ENCODE peak calls at places on chromosomes 7 and 10, in ten cellular contexts. One of them, this sample, is unnamed.

GRCh38 chr10:25933653-25934608 is at the start of gene MYO3A:
- DNase-seq in astrocyte of the spinal cord: no peak
- DNase-seq in sigmoid colon: no peak
- DNase-seq in stomach: no peak
- DNase-seq in stimulated activated CD4-positive, alpha-beta T cell treated with anti-CD3 and anti-CD28 coated beads, Interleukin-2, amount 100 ng/mL, for 48 hours: no peak
- DNase-seq in skeletal muscle cell: no peak
- DNase-seq in neuronal stem cell: peak
- DNase-seq in CD8-positive, alpha-beta memory T cell: no peak
- DNase-seq in AG10803: no peak
- DNase-seq in epithelial cell of esophagus: no peak
- DNase-seq in this sample: no peak

GRCh38 chr10:62127975-62128374 is 140.7 kb downstream of the RTKN2 start:
- DNase-seq in astrocyte of the spinal cord: no peak
- DNase-seq in sigmoid colon: no peak
- DNase-seq in stomach: no peak
- DNase-seq in stimulated activated CD4-positive, alpha-beta T cell treated with anti-CD3 and anti-CD28 coated beads, Interleukin-2, amount 100 ng/mL, for 48 hours: no peak
- DNase-seq in skeletal muscle cell: no peak
- DNase-seq in neuronal stem cell: no peak
- DNase-seq in CD8-positive, alpha-beta memory T cell: no peak
- DNase-seq in AG10803: no peak
- DNase-seq in epithelial cell of esophagus: no peak
- DNase-seq in this sample: no peak

GRCh38 chr7:37683263-37684120 is at the start of gene GPR141:
- DNase-seq in astrocyte of the spinal cord: peak
- DNase-seq in sigmoid colon: no peak
- DNase-seq in stomach: no peak
- DNase-seq in stimulated activated CD4-positive, alpha-beta T cell treated with anti-CD3 and anti-CD28 coated beads, Interleukin-2, amount 100 ng/mL, for 48 hours: no peak
- DNase-seq in skeletal muscle cell: no peak
- DNase-seq in neuronal stem cell: no peak
- DNase-seq in CD8-positive, alpha-beta memory T cell: no peak
- DNase-seq in AG10803: no peak
- DNase-seq in epithelial cell of esophagus: peak
- DNase-seq in this sample: no peak

GRCh38 chr10:72126184-72126871 is 38.0 kb upstream of the SPOCK2 start:
- DNase-seq in astrocyte of the spinal cord: peak
- DNase-seq in sigmoid colon: no peak
- DNase-seq in stomach: no peak
- DNase-seq in stimulated activated CD4-positive, alpha-beta T cell treated with anti-CD3 and anti-CD28 coated beads, Interleukin-2, amount 100 ng/mL, for 48 hours: no peak
- DNase-seq in skeletal muscle cell: peak
- DNase-seq in neuronal stem cell: no peak
- DNase-seq in CD8-positive, alpha-beta memory T cell: no peak
- DNase-seq in AG10803: peak
- DNase-seq in epithelial cell of esophagus: peak
- DNase-seq in this sample: peak

GRCh38 chr10:58886390-58886789 is 290.1 kb upstream of the PHYHIPL start:
- DNase-seq in astrocyte of the spinal cord: no peak
- DNase-seq in sigmoid colon: no peak
- DNase-seq in stomach: no peak
- DNase-seq in stimulated activated CD4-positive, alpha-beta T cell treated with anti-CD3 and anti-CD28 coated beads, Interleukin-2, amount 100 ng/mL, for 48 hours: no peak
- DNase-seq in skeletal muscle cell: no peak
- DNase-seq in neuronal stem cell: no peak
- DNase-seq in CD8-positive, alpha-beta memory T cell: no peak
- DNase-seq in AG10803: no peak
- DNase-seq in epithelial cell of esophagus: no peak
- DNase-seq in this sample: no peak

GRCh38 chr7:133052826-133053225 is 29.1 kb downstream of the CHCHD3 start:
- DNase-seq in astrocyte of the spinal cord: no peak
- DNase-seq in sigmoid colon: no peak
- DNase-seq in stomach: no peak
- DNase-seq in stimulated activated CD4-positive, alpha-beta T cell treated with anti-CD3 and anti-CD28 coated beads, Interleukin-2, amount 100 ng/mL, for 48 hours: no peak
- DNase-seq in skeletal muscle cell: no peak
- DNase-seq in neuronal stem cell: no peak
- DNase-seq in CD8-positive, alpha-beta memory T cell: no peak
- DNase-seq in AG10803: peak
- DNase-seq in epithelial cell of esophagus: no peak
- DNase-seq in this sample: no peak

GRCh38 chr10:114643158-114643557 is 14.9 kb downstream of the ABLIM1 start:
- DNase-seq in astrocyte of the spinal cord: no peak
- DNase-seq in sigmoid colon: no peak
- DNase-seq in stomach: no peak
- DNase-seq in stimulated activated CD4-positive, alpha-beta T cell treated with anti-CD3 and anti-CD28 coated beads, Interleukin-2, amount 100 ng/mL, for 48 hours: no peak
- DNase-seq in skeletal muscle cell: no peak
- DNase-seq in neuronal stem cell: no peak
- DNase-seq in CD8-positive, alpha-beta memory T cell: no peak
- DNase-seq in AG10803: no peak
- DNase-seq in epithelial cell of esophagus: no peak
- DNase-seq in this sample: no peak

GRCh38 chr10:28283251-28283650 is 19.6 kb downstream of the MPP7 start:
- DNase-seq in astrocyte of the spinal cord: no peak
- DNase-seq in sigmoid colon: no peak
- DNase-seq in stomach: no peak
- DNase-seq in stimulated activated CD4-positive, alpha-beta T cell treated with anti-CD3 and anti-CD28 coated beads, Interleukin-2, amount 100 ng/mL, for 48 hours: no peak
- DNase-seq in skeletal muscle cell: no peak
- DNase-seq in neuronal stem cell: no peak
- DNase-seq in CD8-positive, alpha-beta memory T cell: no peak
- DNase-seq in AG10803: no peak
- DNase-seq in epithelial cell of esophagus: no peak
- DNase-seq in this sample: no peak

GRCh38 chr10:96890172-96890513 is 58.0 kb downstream of the LCOR start:
- DNase-seq in astrocyte of the spinal cord: no peak
- DNase-seq in sigmoid colon: no peak
- DNase-seq in stomach: no peak
- DNase-seq in stimulated activated CD4-positive, alpha-beta T cell treated with anti-CD3 and anti-CD28 coated beads, Interleukin-2, amount 100 ng/mL, for 48 hours: no peak
- DNase-seq in skeletal muscle cell: no peak
- DNase-seq in neuronal stem cell: no peak
- DNase-seq in CD8-positive, alpha-beta memory T cell: no peak
- DNase-seq in AG10803: no peak
- DNase-seq in epithelial cell of esophagus: peak
- DNase-seq in this sample: no peak

GRCh38 chr10:103053659-103054581 is 135.8 kb downstream of the CNNM2 start:
- DNase-seq in astrocyte of the spinal cord: peak
- DNase-seq in sigmoid colon: peak
- DNase-seq in stomach: peak
- DNase-seq in stimulated activated CD4-positive, alpha-beta T cell treated with anti-CD3 and anti-CD28 coated beads, Interleukin-2, amount 100 ng/mL, for 48 hours: peak
- DNase-seq in skeletal muscle cell: peak
- DNase-seq in neuronal stem cell: peak
- DNase-seq in CD8-positive, alpha-beta memory T cell: peak
- DNase-seq in AG10803: peak
- DNase-seq in epithelial cell of esophagus: peak
- DNase-seq in this sample: peak

GRCh38 chr7:131400833-131401593 is 73.3 kb downstream of the MKLN1 start:
- DNase-seq in astrocyte of the spinal cord: no peak
- DNase-seq in sigmoid colon: no peak
- DNase-seq in stomach: no peak
- DNase-seq in stimulated activated CD4-positive, alpha-beta T cell treated with anti-CD3 and anti-CD28 coated beads, Interleukin-2, amount 100 ng/mL, for 48 hours: no peak
- DNase-seq in skeletal muscle cell: no peak
- DNase-seq in neuronal stem cell: no peak
- DNase-seq in CD8-positive, alpha-beta memory T cell: no peak
- DNase-seq in AG10803: peak
- DNase-seq in epithelial cell of esophagus: no peak
- DNase-seq in this sample: no peak

GRCh38 chr7:47379629-47380324 is 202.1 kb downstream of the TNS3 start:
- DNase-seq in astrocyte of the spinal cord: peak
- DNase-seq in sigmoid colon: peak
- DNase-seq in stomach: peak
- DNase-seq in stimulated activated CD4-positive, alpha-beta T cell treated with anti-CD3 and anti-CD28 coated beads, Interleukin-2, amount 100 ng/mL, for 48 hours: no peak
- DNase-seq in skeletal muscle cell: no peak
- DNase-seq in neuronal stem cell: peak
- DNase-seq in CD8-positive, alpha-beta memory T cell: no peak
- DNase-seq in AG10803: peak
- DNase-seq in epithelial cell of esophagus: peak
- DNase-seq in this sample: no peak

GRCh38 chr10:63699785-63700184 is 178.6 kb downstream of the REEP3 start:
- DNase-seq in astrocyte of the spinal cord: no peak
- DNase-seq in sigmoid colon: no peak
- DNase-seq in stomach: no peak
- DNase-seq in stimulated activated CD4-positive, alpha-beta T cell treated with anti-CD3 and anti-CD28 coated beads, Interleukin-2, amount 100 ng/mL, for 48 hours: no peak
- DNase-seq in skeletal muscle cell: no peak
- DNase-seq in neuronal stem cell: no peak
- DNase-seq in CD8-positive, alpha-beta memory T cell: no peak
- DNase-seq in AG10803: peak
- DNase-seq in epithelial cell of esophagus: peak
- DNase-seq in this sample: no peak

GRCh38 chr7:23680417-23681405 is 712 bp downstream of the FAM221A start:
- DNase-seq in astrocyte of the spinal cord: peak
- DNase-seq in sigmoid colon: peak
- DNase-seq in stomach: peak
- DNase-seq in stimulated activated CD4-positive, alpha-beta T cell treated with anti-CD3 and anti-CD28 coated beads, Interleukin-2, amount 100 ng/mL, for 48 hours: peak
- DNase-seq in skeletal muscle cell: no peak
- DNase-seq in neuronal stem cell: peak
- DNase-seq in CD8-positive, alpha-beta memory T cell: peak
- DNase-seq in AG10803: peak
- DNase-seq in epithelial cell of esophagus: peak
- DNase-seq in this sample: peak

GRCh38 chr10:111323567-111323966 is 246.7 kb downstream of the ADRA2A start:
- DNase-seq in astrocyte of the spinal cord: no peak
- DNase-seq in sigmoid colon: no peak
- DNase-seq in stomach: no peak
- DNase-seq in stimulated activated CD4-positive, alpha-beta T cell treated with anti-CD3 and anti-CD28 coated beads, Interleukin-2, amount 100 ng/mL, for 48 hours: no peak
- DNase-seq in skeletal muscle cell: no peak
- DNase-seq in neuronal stem cell: no peak
- DNase-seq in CD8-positive, alpha-beta memory T cell: no peak
- DNase-seq in AG10803: peak
- DNase-seq in epithelial cell of esophagus: no peak
- DNase-seq in this sample: no peak

GRCh38 chr7:32108651-32109050 is 38.4 kb upstream of the PDE1C start:
- DNase-seq in astrocyte of the spinal cord: no peak
- DNase-seq in sigmoid colon: no peak
- DNase-seq in stomach: no peak
- DNase-seq in stimulated activated CD4-positive, alpha-beta T cell treated with anti-CD3 and anti-CD28 coated beads, Interleukin-2, amount 100 ng/mL, for 48 hours: no peak
- DNase-seq in skeletal muscle cell: no peak
- DNase-seq in neuronal stem cell: no peak
- DNase-seq in CD8-positive, alpha-beta memory T cell: no peak
- DNase-seq in AG10803: no peak
- DNase-seq in epithelial cell of esophagus: peak
- DNase-seq in this sample: no peak

GRCh38 chr10:133528296-133528844 is 1.2 kb downstream of the CYP2E1 start:
- DNase-seq in astrocyte of the spinal cord: no peak
- DNase-seq in sigmoid colon: no peak
- DNase-seq in stomach: no peak
- DNase-seq in stimulated activated CD4-positive, alpha-beta T cell treated with anti-CD3 and anti-CD28 coated beads, Interleukin-2, amount 100 ng/mL, for 48 hours: no peak
- DNase-seq in skeletal muscle cell: no peak
- DNase-seq in neuronal stem cell: no peak
- DNase-seq in CD8-positive, alpha-beta memory T cell: no peak
- DNase-seq in AG10803: no peak
- DNase-seq in epithelial cell of esophagus: no peak
- DNase-seq in this sample: no peak

GRCh38 chr7:127667017-127667670 is 15.2 kb downstream of the SND1 start:
- DNase-seq in astrocyte of the spinal cord: peak
- DNase-seq in sigmoid colon: no peak
- DNase-seq in stomach: no peak
- DNase-seq in stimulated activated CD4-positive, alpha-beta T cell treated with anti-CD3 and anti-CD28 coated beads, Interleukin-2, amount 100 ng/mL, for 48 hours: no peak
- DNase-seq in skeletal muscle cell: no peak
- DNase-seq in neuronal stem cell: no peak
- DNase-seq in CD8-positive, alpha-beta memory T cell: no peak
- DNase-seq in AG10803: peak
- DNase-seq in epithelial cell of esophagus: peak
- DNase-seq in this sample: no peak

GRCh38 chr7:79930604-79931003 is 204.0 kb upstream of the GNAI1 start:
- DNase-seq in astrocyte of the spinal cord: no peak
- DNase-seq in sigmoid colon: no peak
- DNase-seq in stomach: no peak
- DNase-seq in stimulated activated CD4-positive, alpha-beta T cell treated with anti-CD3 and anti-CD28 coated beads, Interleukin-2, amount 100 ng/mL, for 48 hours: no peak
- DNase-seq in skeletal muscle cell: peak
- DNase-seq in neuronal stem cell: no peak
- DNase-seq in CD8-positive, alpha-beta memory T cell: no peak
- DNase-seq in AG10803: peak
- DNase-seq in epithelial cell of esophagus: peak
- DNase-seq in this sample: peak